ENCODE peak calls at places on chromosomes 3 and 15, in nine cellular contexts. B, K, L, R, I, M, V, U and J are unnamed samples.

GRCh38 chr3:181703701-181704420 is 7.9 kb upstream of the SOX2 start:
- DNase-seq in B (no peak), I (no peak), U (no peak), M (no peak), K (no peak), L (no peak), R (no peak), V (no peak), J (no peak)

GRCh38 chr3:49257187-49257586 is 19.8 kb downstream of the C3orf62 start:
- DNase-seq in R (no peak), U (no peak), M (no peak), I (no peak), K (no peak), B (no peak), V (no peak), L (no peak), J (no peak)

GRCh38 chr15:101176625-101177024 is 75.2 kb downstream of the CHSY1 start:
- DNase-seq in M (no peak), R (no peak), K (peak; percentile 45), U (no peak), V (no peak), L (no peak), B (no peak), I (no peak), J (no peak)

GRCh38 chr3:113533534-113533892 is 1.2 kb downstream of the SIDT1 start:
- DNase-seq in V (no peak), R (no peak), L (no peak), I (no peak), K (no peak), B (peak; percentile 67), U (no peak), M (no peak), J (no peak)

GRCh38 chr3:17775073-17775472 is 32.6 kb upstream of the TBC1D5 start:
- DNase-seq in K (no peak), B (peak; percentile 31), R (no peak), L (no peak), M (no peak), V (no peak), I (no peak), U (no peak), J (no peak)

GRCh38 chr15:90266485-90266884 is 1.0 kb downstream of the NGRN start:
- DNase-seq in K (peak; percentile 10), M (no peak), B (peak; percentile 19), V (no peak), U (no peak), R (no peak), L (no peak), I (no peak), J (no peak)

GRCh38 chr3:150074697-150075416 is 104.2 kb upstream of the PFN2 start:
- DNase-seq in M (no peak), U (no peak), I (no peak), K (no peak), B (no peak), L (no peak), V (no peak), R (no peak), J (no peak)

GRCh38 chr15:45704329-45705249 is 69.8 kb downstream of the SQOR start:
- DNase-seq in L (peak; percentile 28), R (no peak), K (no peak), V (no peak), M (no peak), U (no peak), I (no peak), B (peak; percentile 9), J (no peak)

GRCh38 chr15:97947465-97948262 is 12.8 kb upstream of the ARRDC4 start:
- DNase-seq in V (no peak), M (no peak), B (no peak), U (no peak), L (no peak), R (no peak), I (no peak), K (no peak), J (peak; percentile 53)

GRCh38 chr15:80743189-80743833 is 35.9 kb upstream of the CEMIP start:
- DNase-seq in I (no peak), U (peak; percentile 52), M (no peak), L (no peak), K (no peak), V (no peak), R (no peak), B (no peak), J (no peak)

GRCh38 chr3:60594025-60594424 is 657.2 kb downstream of the FHIT start:
- DNase-seq in V (no peak), M (no peak), K (peak; percentile 27), B (no peak), I (no peak), R (no peak), U (no peak), L (no peak), J (no peak)

GRCh38 chr15:31338879-31339557 is 12.4 kb downstream of the KLF13 start:
- DNase-seq in U (peak; percentile 58), V (peak; percentile 58), B (no peak), L (no peak), I (peak; percentile 81), R (no peak), K (peak; percentile 67), M (no peak), J (no peak)

GRCh38 chr3:129773942-129774663 is 119.4 kb downstream of the TMCC1 start:
- DNase-seq in L (no peak), U (no peak), B (no peak), K (no peak), I (no peak), R (no peak), V (no peak), M (no peak), J (no peak)

GRCh38 chr15:80660114-80660513 is 35.0 kb upstream of the ABHD17C start:
- DNase-seq in B (no peak), U (no peak), R (no peak), I (no peak), L (no peak), M (no peak), K (no peak), V (no peak), J (peak; percentile 77)

GRCh38 chr15:72222433-72222832 is 8.6 kb downstream of the PKM start:
- DNase-seq in M (no peak), B (no peak), I (no peak), R (no peak), L (no peak), V (no peak), U (no peak), K (no peak), J (peak; percentile 39)

GRCh38 chr3:51888463-51889105 is 13.2 kb upstream of the IQCF5 start:
- DNase-seq in B (no peak), K (no peak), L (no peak), R (no peak), U (no peak), I (no peak), V (no peak), M (no peak), J (no peak)

GRCh38 chr3:126107960-126108688 is 24.2 kb upstream of the SLC41A3 start:
- DNase-seq in B (no peak), I (no peak), M (no peak), K (no peak), U (no peak), L (no peak), V (no peak), R (no peak), J (no peak)

GRCh38 chr3:119149484-119149883 is 3.5 kb downstream of the TEX55 start:
- DNase-seq in M (no peak), I (no peak), R (no peak), K (no peak), V (peak; percentile 17), L (no peak), B (no peak), U (no peak), J (no peak)

GRCh38 chr3:178795349-178795748 is 259.1 kb downstream of the KCNMB2 start:
- DNase-seq in R (no peak), M (no peak), V (no peak), K (no peak), L (no peak), B (no peak), U (no peak), I (no peak), J (no peak)

GRCh38 chr3:94673891-94674290 is 611.0 kb downstream of the NSUN3 start:
- DNase-seq in R (no peak), B (no peak), K (no peak), L (no peak), M (no peak), I (no peak), U (no peak), V (no peak), J (no peak)

GRCh38 chr3:125004196-125004595 is 51.6 kb downstream of the HEG1 start:
- DNase-seq in M (no peak), U (no peak), V (no peak), I (no peak), K (no peak), L (no peak), B (no peak), R (no peak), J (no peak)

GRCh38 chr3:66253790-66254620 is 33.2 kb downstream of the SLC25A26 start:
- DNase-seq in L (no peak), K (no peak), V (no peak), B (peak; percentile 16), M (no peak), U (no peak), I (no peak), R (no peak), J (no peak)

GRCh38 chr3:114899186-114899931 is 247.7 kb downstream of the ZBTB20 start:
- DNase-seq in K (no peak), L (no peak), U (peak; percentile 96), I (no peak), B (no peak), M (no peak), V (no peak), R (no peak), J (no peak)

GRCh38 chr3:107407355-107407754 is 30.1 kb downstream of the CCDC54 start:
- DNase-seq in U (no peak), K (no peak), L (no peak), M (no peak), I (no peak), B (no peak), R (no peak), V (no peak), J (no peak)

GRCh38 chr3:73098873-73099272 is 37.4 kb downstream of the EBLN2 start:
- DNase-seq in B (no peak), K (no peak), R (no peak), I (no peak), U (no peak), L (no peak), V (no peak), M (no peak), J (no peak)

GRCh38 chr3:46982581-46982980 is 3.1 kb downstream of the NBEAL2 start:
- DNase-seq in R (no peak), L (no peak), K (no peak), M (no peak), I (no peak), B (no peak), V (no peak), U (no peak), J (no peak)

GRCh38 chr15:52803543-52804306 is 13.6 kb upstream of the ONECUT1 start:
- DNase-seq in I (no peak), L (no peak), V (no peak), R (no peak), K (no peak), U (no peak), B (no peak), M (no peak), J (no peak)

GRCh38 chr15:68729789-68730201 is 90.9 kb downstream of the ANP32A start:
- DNase-seq in B (no peak), I (no peak), K (no peak), U (no peak), V (no peak), M (no peak), L (no peak), R (peak; percentile 14), J (no peak)

GRCh38 chr3:32384938-32385337 is 6.7 kb upstream of the CMTM7 start:
- DNase-seq in U (no peak), M (no peak), B (no peak), L (no peak), R (no peak), K (peak; percentile 21), I (no peak), V (no peak), J (no peak)